ENCODE peak calls at places on chromosome 1, in eight cellular contexts. K is GM12865; C is GM12891; A is CD4-positive, alpha-beta T cell; S is stimulated activated CD8-positive, alpha-beta memory T cell treated with anti-CD3 and anti-CD28 coated beads, Interleukin-12 subunit alpha, Interleukin-12 subunit beta, amount 100 ng/mL, for 1 hour; O is ELF-1; D is A172; N is HS-27A. H is an unnamed sample.

GRCh38 chr1:100347009-100347966 is 5.0 kb upstream of the CDC14A start:
- DNase-seq in K (no peak), C (no peak), A (no peak), S (no peak), O (no peak), D (peak; percentile 48), N (no peak), H (no peak)

GRCh38 chr1:87853576-87854351 is 525.1 kb downstream of the LMO4 start:
- DNase-seq in K (no peak), C (no peak), A (no peak), S (no peak), O (no peak), D (no peak), N (no peak), H (no peak)

GRCh38 chr1:19647643-19648042 is 3.5 kb downstream of the NBL1 start:
- DNase-seq in K (no peak), C (no peak), A (no peak), S (no peak), O (no peak), D (no peak), N (no peak), H (no peak)

GRCh38 chr1:42442641-42443040 is 13.2 kb downstream of the ZMYND12 start:
- DNase-seq in K (no peak), C (no peak), A (no peak), S (no peak), O (no peak), D (no peak), N (no peak), H (no peak)

GRCh38 chr1:208052135-208052534 is 141.2 kb upstream of the CD34 start:
- DNase-seq in K (no peak), C (no peak), A (no peak), S (no peak), O (no peak), D (no peak), N (no peak), H (no peak)

GRCh38 chr1:40039245-40039756 is 1.2 kb upstream of the CAP1 start:
- DNase-seq in K (peak; percentile 77), C (no peak), A (no peak), S (no peak), O (no peak), D (no peak), N (no peak), H (peak; percentile 35)

GRCh38 chr1:215599418-215599817 is 32.3 kb downstream of the KCTD3 start:
- DNase-seq in K (no peak), C (no peak), A (no peak), S (no peak), O (no peak), D (peak; percentile 11), N (no peak), H (no peak)

GRCh38 chr1:32275424-32275823 is 16.5 kb upstream of the HDAC1 start:
- DNase-seq in K (no peak), C (no peak), A (no peak), S (no peak), O (no peak), D (no peak), N (no peak), H (no peak)

GRCh38 chr1:195520757-195521156 is 1087.5 kb downstream of the KCNT2 start:
- DNase-seq in K (peak; percentile 35), C (no peak), A (no peak), S (no peak), O (no peak), D (no peak), N (no peak), H (no peak)

GRCh38 chr1:168373869-168374268 is 93.2 kb downstream of the TBX19 start:
- DNase-seq in K (no peak), C (no peak), A (no peak), S (no peak), O (no peak), D (no peak), N (no peak), H (no peak)

GRCh38 chr1:161260346-161260745 is 1.8 kb downstream of the PCP4L1 start:
- DNase-seq in K (no peak), C (no peak), A (no peak), S (no peak), O (no peak), D (no peak), N (no peak), H (no peak)

GRCh38 chr1:11929849-11930248 is 3.6 kb upstream of the KIAA2013 start:
- DNase-seq in K (peak; percentile 52), C (no peak), A (no peak), S (no peak), O (peak; percentile 19), D (no peak), N (peak; percentile 47), H (no peak)

GRCh38 chr1:110309768-110310167 is 29.4 kb upstream of the RBM15 start:
- DNase-seq in K (no peak), C (no peak), A (no peak), S (no peak), O (no peak), D (peak; percentile 42), N (no peak), H (peak; percentile 46)

GRCh38 chr1:1777950-1778826 is at the start of gene NADK:
- DNase-seq in K (peak; percentile 81), C (peak; percentile 74), A (peak; percentile 69), S (peak; percentile 55), O (peak; percentile 44), D (no peak), N (no peak), H (no peak)

GRCh38 chr1:67760030-67760821 is 73.0 kb downstream of the GNG12 start:
- DNase-seq in K (peak; percentile 95), C (peak; percentile 35), A (peak; percentile 44), S (peak; percentile 16), O (peak; percentile 77), D (peak; percentile 45), N (peak; percentile 74), H (no peak)

GRCh38 chr1:205939690-205940330 is 3.4 kb downstream of the SLC26A9 start:
- DNase-seq in K (no peak), C (no peak), A (no peak), S (no peak), O (peak; percentile 65), D (no peak), N (no peak), H (no peak)

GRCh38 chr1:223364685-223365382 is 858 bp upstream of the SUSD4 start:
- DNase-seq in K (no peak), C (peak; percentile 10), A (no peak), S (no peak), O (peak; percentile 55), D (no peak), N (no peak), H (no peak)

GRCh38 chr1:211267204-211267857 is 8.2 kb downstream of the RCOR3 start:
- DNase-seq in K (no peak), C (no peak), A (no peak), S (no peak), O (no peak), D (no peak), N (no peak), H (no peak)

GRCh38 chr1:119779869-119780356 is 11.2 kb upstream of the HMGCS2 start:
- DNase-seq in K (no peak), C (no peak), A (no peak), S (no peak), O (peak; percentile 71), D (no peak), N (no peak), H (no peak)

GRCh38 chr1:205662135-205662725 is 18.1 kb downstream of the SLC45A3 start:
- DNase-seq in K (no peak), C (no peak), A (no peak), S (no peak), O (no peak), D (no peak), N (no peak), H (no peak)

GRCh38 chr1:226110249-226111108 is 48.0 kb downstream of the H3-3A start:
- DNase-seq in K (peak; percentile 93), C (peak; percentile 95), A (peak; percentile 23), S (peak; percentile 41), O (peak; percentile 52), D (peak; percentile 50), N (no peak), H (peak; percentile 34)

GRCh38 chr1:239995281-239995680 is 96.4 kb upstream of the FMN2 start:
- DNase-seq in K (no peak), C (no peak), A (no peak), S (no peak), O (no peak), D (no peak), N (no peak), H (no peak)

GRCh38 chr1:156860639-156861423 is at the start of gene NTRK1:
- DNase-seq in K (peak; percentile 48), C (peak; percentile 83), A (peak; percentile 31), S (peak; percentile 20), O (peak; percentile 62), D (no peak), N (no peak), H (no peak)

GRCh38 chr1:114111731-114112661 is 41.7 kb downstream of the SYT6 start:
- DNase-seq in K (no peak), C (no peak), A (no peak), S (no peak), O (no peak), D (no peak), N (no peak), H (no peak)

GRCh38 chr1:87335175-87335992 is 6.7 kb downstream of the LMO4 start:
- DNase-seq in K (peak; percentile 82), C (peak; percentile 54), A (peak; percentile 40), S (peak; percentile 44), O (peak; percentile 62), D (no peak), N (no peak), H (no peak)

GRCh38 chr1:33348676-33349080 is 27.8 kb upstream of the A3GALT2 start:
- DNase-seq in K (no peak), C (no peak), A (no peak), S (no peak), O (no peak), D (no peak), N (no peak), H (no peak)

GRCh38 chr1:3717715-3718601 is 34.3 kb upstream of the CCDC27 start:
- DNase-seq in K (peak; percentile 44), C (peak; percentile 71), A (no peak), S (no peak), O (peak; percentile 79), D (no peak), N (no peak), H (no peak)

GRCh38 chr1:207025144-207025880 is 7.2 kb downstream of the C1orf116 start:
- DNase-seq in K (no peak), C (no peak), A (no peak), S (no peak), O (peak; percentile 74), D (peak; percentile 66), N (no peak), H (no peak)